ENCODE peak calls at places on chromosomes 3 and 15, in eight cellular contexts. Y is astrocyte, U is Karpas-422, I is hepatocyte, B is neural progenitor cell, N is H9, E is PC-9, Q is fibroblast of lung. W is an unnamed sample.
A peak's percentile ranks its signal among the peaks of the same experiment; 100 is the strongest.

GRCh38 chr3:104909721-104910120 is 457.0 kb upstream of the ALCAM start:
- DNase-seq in Y (no peak), U (no peak), I (no peak), B (no peak), N (no peak), E (no peak), Q (no peak), W (no peak)

GRCh38 chr3:105274958-105275357 is 91.8 kb upstream of the ALCAM start:
- DNase-seq in Y (peak; percentile 52), U (no peak), I (no peak), B (no peak), N (no peak), E (peak; percentile 40), Q (peak; percentile 66), W (peak; percentile 83)

GRCh38 chr15:71951134-71951533 is 140.8 kb downstream of the NR2E3 start:
- DNase-seq in Y (peak; percentile 54), U (no peak), I (no peak), B (no peak), N (no peak), E (no peak), Q (peak; percentile 56), W (no peak)

GRCh38 chr3:36124118-36124796 is 256.0 kb upstream of the STAC start:
- DNase-seq in Y (peak; percentile 63), U (peak; percentile 48), I (peak; percentile 50), B (peak; percentile 83), N (peak; percentile 72), E (peak; percentile 40), Q (peak; percentile 75), W (peak; percentile 65)

GRCh38 chr3:174821477-174821876 is 37.7 kb upstream of the NAALADL2 start:
- DNase-seq in Y (no peak), U (no peak), I (peak; percentile 24), B (no peak), N (no peak), E (no peak), Q (peak; percentile 9), W (no peak)

GRCh38 chr3:196975349-196975748 is 6.7 kb upstream of the PIGZ start:
- DNase-seq in Y (no peak), U (no peak), I (no peak), B (no peak), N (no peak), E (no peak), Q (no peak), W (no peak)

GRCh38 chr3:136954980-136955780 is 2.6 kb upstream of the IL20RB start:
- DNase-seq in Y (peak; percentile 36), U (no peak), I (no peak), B (peak; percentile 4), N (no peak), E (no peak), Q (peak; percentile 46), W (no peak)

GRCh38 chr15:43868412-43868811 is 41.6 kb downstream of the WDR76 start:
- DNase-seq in Y (no peak), U (no peak), I (no peak), B (no peak), N (no peak), E (no peak), Q (no peak), W (no peak)

GRCh38 chr15:76147906-76148553 is 88.2 kb downstream of the TMEM266 start:
- DNase-seq in Y (no peak), U (peak; percentile 82), I (peak; percentile 79), B (peak; percentile 76), N (peak; percentile 76), E (peak; percentile 71), Q (no peak), W (peak; percentile 35)

GRCh38 chr3:52232279-52233107 is 6.5 kb downstream of the TWF2 start:
- DNase-seq in Y (no peak), U (no peak), I (no peak), B (peak; percentile 38), N (peak; percentile 36), E (no peak), Q (no peak), W (no peak)
- H3K79me2 ChIP-seq in Y (peaks cover 50% of the 10 kb centered on the region), U (peaks cover 14% of the 10 kb centered on the region), I (peaks cover 26% of the 10 kb centered on the region), B (no peaks in the 10 kb centered on the region), N (no peaks in the 10 kb centered on the region), E (peaks cover 23% of the 10 kb centered on the region), Q (peaks cover 16% of the 10 kb centered on the region), W (peaks cover 44% of the 10 kb centered on the region)

GRCh38 chr15:39504812-39505211 is 76.1 kb upstream of the THBS1 start:
- DNase-seq in Y (peak; percentile 95), U (no peak), I (no peak), B (no peak), N (no peak), E (no peak), Q (peak; percentile 95), W (peak; percentile 80)
- H3K27ac ChIP-seq in Y (peak overlapping the region; percentile 58), U (no peak overlapping the region), I (no peak overlapping the region), B (no peak overlapping the region), N (no peak overlapping the region), E (no peak overlapping the region), Q (peak overlapping the region; percentile 73), W (no peak overlapping the region)

GRCh38 chr3:149432149-149432548 is 42.3 kb upstream of the TM4SF4 start:
- DNase-seq in Y (no peak), U (no peak), I (no peak), B (no peak), N (no peak), E (no peak), Q (no peak), W (no peak)
- H3K79me2 ChIP-seq in Y (no peaks in the 10 kb centered on the region), U (no peaks in the 10 kb centered on the region), I (no peaks in the 10 kb centered on the region), B (no peaks in the 10 kb centered on the region), N (no peaks in the 10 kb centered on the region), E (no peaks in the 10 kb centered on the region), Q (no peaks in the 10 kb centered on the region), W (no peaks in the 10 kb centered on the region)

DNA sequence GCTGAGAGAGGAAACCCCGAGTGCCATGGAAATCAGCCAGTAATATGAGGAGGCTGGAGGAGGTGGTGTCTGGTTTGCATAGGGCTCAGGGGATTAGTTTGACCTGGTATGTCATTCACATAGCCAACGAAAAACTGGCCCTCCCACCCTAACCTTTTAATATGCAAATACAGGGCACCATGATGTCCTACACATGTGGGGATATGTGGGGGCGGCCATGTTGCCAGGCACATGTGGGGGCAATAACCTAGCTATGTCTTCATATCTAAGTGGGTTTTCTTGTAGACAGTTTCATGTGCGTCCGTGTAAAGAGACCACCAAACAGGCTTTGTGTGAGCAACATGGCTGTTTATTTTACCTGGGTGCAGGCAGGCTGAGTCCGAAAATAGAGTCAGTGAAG is 110.1 kb downstream of the MOBP start:
- DNase-seq in Y (no peak), U (peak; percentile 87), I (no peak), B (peak; percentile 69), N (peak; percentile 91), E (no peak), Q (no peak), W (no peak)
- H3K27ac ChIP-seq in Y (no peak overlapping the region), U (no peak overlapping the region), I (no peak overlapping the region), B (peak overlapping the region; percentile 71), N (peak overlapping the region; percentile 92), E (no peak overlapping the region), Q (no peak overlapping the region), W (no peak overlapping the region)

DNA sequence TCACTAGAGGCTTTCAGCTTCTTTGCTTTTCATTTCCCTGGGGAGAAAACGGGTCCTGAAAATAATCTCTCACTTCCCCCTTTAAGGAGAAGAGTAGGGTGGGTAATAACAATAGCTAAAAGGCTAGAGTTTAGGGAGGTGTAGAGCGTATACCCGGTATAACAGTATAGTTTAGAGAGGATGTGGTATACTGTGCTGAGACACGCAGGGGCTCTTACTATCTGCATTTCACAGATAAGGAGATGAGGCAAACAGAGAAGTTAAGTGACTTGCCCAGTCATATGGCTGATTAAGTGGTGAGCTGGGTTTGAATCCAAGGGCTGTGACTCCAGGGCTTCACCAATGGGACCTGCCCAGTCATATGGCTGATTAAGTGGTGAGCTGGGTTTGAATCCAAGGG is 15.0 kb upstream of the KCNMB3 start:
- DNase-seq in Y (no peak), U (peak; percentile 88), I (no peak), B (no peak), N (no peak), E (no peak), Q (no peak), W (no peak)
- H3K79me2 ChIP-seq in Y (no peaks in the 10 kb centered on the region), U (peaks cover 5% of the 10 kb centered on the region), I (no peaks in the 10 kb centered on the region), B (no peaks in the 10 kb centered on the region), N (no peaks in the 10 kb centered on the region), E (no peaks in the 10 kb centered on the region), Q (no peaks in the 10 kb centered on the region), W (no peaks in the 10 kb centered on the region)

GRCh38 chr3:53750253-53751210 is 95.7 kb downstream of the CHDH start:
- DNase-seq in Y (no peak), U (no peak), I (no peak), B (no peak), N (no peak), E (no peak), Q (no peak), W (no peak)
- H3K27ac ChIP-seq in Y (no peak overlapping the region), U (no peak overlapping the region), I (no peak overlapping the region), B (no peak overlapping the region), N (no peak overlapping the region), E (no peak overlapping the region), Q (no peak overlapping the region), W (no peak overlapping the region)

DNA sequence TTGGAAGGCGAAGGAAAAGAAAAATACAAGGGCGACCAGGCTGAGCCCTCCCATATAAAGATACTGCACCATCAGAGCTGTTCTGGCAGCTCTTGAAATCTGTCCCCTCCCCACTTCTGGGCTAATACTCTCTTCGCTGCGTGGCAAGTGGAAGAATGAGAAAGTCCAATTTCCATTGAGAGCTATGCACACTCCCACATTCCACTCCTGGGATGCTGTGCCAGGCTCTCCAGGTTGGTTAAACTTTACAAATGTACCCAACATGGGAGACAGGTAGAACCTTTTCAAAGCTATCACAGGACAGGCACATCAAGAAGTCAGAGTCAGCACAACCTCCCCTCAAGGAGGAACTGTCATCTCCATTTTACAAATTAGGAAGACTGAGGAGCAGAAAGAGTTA is 465.0 kb downstream of the SHQ1 start:
- DNase-seq in Y (no peak), U (no peak), I (no peak), B (no peak), N (no peak), E (no peak), Q (no peak), W (no peak)
- H3K79me2 ChIP-seq in Y (peaks cover 93% of the 10 kb centered on the region), U (no peaks in the 10 kb centered on the region), I (peaks cover 100% of the 10 kb centered on the region), B (peaks cover 95% of the 10 kb centered on the region), N (peaks cover 54% of the 10 kb centered on the region), E (peaks cover 75% of the 10 kb centered on the region), Q (peaks cover 25% of the 10 kb centered on the region), W (peaks cover 97% of the 10 kb centered on the region)

GRCh38 chr15:74159773-74160172 is 13.7 kb upstream of the ISLR start:
- DNase-seq in Y (no peak), U (no peak), I (no peak), B (no peak), N (no peak), E (no peak), Q (no peak), W (no peak)
- H3K27ac ChIP-seq in Y (no peak overlapping the region), U (no peak overlapping the region), I (no peak overlapping the region), B (no peak overlapping the region), N (no peak overlapping the region), E (no peak overlapping the region), Q (no peak overlapping the region), W (no peak overlapping the region)